ENCODE peak calls at places on chromosomes 1 and 21, in six cellular contexts. J, H, L, E, T and M are unnamed samples.

GRCh38 chr1:235997916-235998315 is 67.0 kb downstream of the NID1 start:
- DNase-seq in J (no peak), H (no peak), L (no peak), E (no peak), T (no peak), M (no peak)

GRCh38 chr21:42406201-42406601 is 2.5 kb downstream of the UBASH3A start:
- DNase-seq in J (no peak), H (no peak), L (no peak), E (no peak), T (no peak), M (no peak)

GRCh38 chr1:92031281-92032110 is 1.7 kb downstream of the EPHX4 start:
- DNase-seq in J (no peak), H (no peak), L (no peak), E (no peak), T (no peak), M (peak)

GRCh38 chr1:155688318-155689121 is at the start of the genes DAP3 and YY1AP1:
- DNase-seq in J (peak), H (peak), L (peak), E (peak), T (peak), M (peak)

GRCh38 chr1:91732291-91732953 is 153.5 kb downstream of the TGFBR3 start:
- DNase-seq in J (no peak), H (no peak), L (peak), E (no peak), T (no peak), M (no peak)

GRCh38 chr1:111204211-111204883 is 3.9 kb upstream of the DENND2D start:
- DNase-seq in J (no peak), H (peak), L (no peak), E (no peak), T (peak), M (no peak)

GRCh38 chr1:6111571-6111970 is 65.9 kb downstream of the KCNAB2 start:
- DNase-seq in J (peak), H (no peak), L (no peak), E (no peak), T (peak), M (no peak)

GRCh38 chr1:61754545-61754944 is 12.3 kb downstream of the PATJ start:
- DNase-seq in J (no peak), H (no peak), L (no peak), E (no peak), T (no peak), M (no peak)